ENCODE peak calls at places on chromosome 15, in four cellular contexts. One of them, this sample, is unnamed.
A peak's percentile ranks its signal among the peaks of the same experiment; 100 is the strongest.

GRCh38 chr15:23823508-23823907 is 136.4 kb upstream of the NDN start:
- DNase-seq in psoas muscle: no peak
- DNase-seq in SJSA1: no peak
- DNase-seq in GM12865: no peak
- DNase-seq in this sample: no peak

GRCh38 chr15:48132874-48133273 is 12.1 kb downstream of the SLC24A5 start:
- DNase-seq in psoas muscle: no peak
- DNase-seq in SJSA1: no peak
- DNase-seq in GM12865: no peak
- DNase-seq in this sample: no peak

GRCh38 chr15:87212041-87212440 is 1044.5 kb downstream of the NTRK3 start:
- DNase-seq in psoas muscle: no peak
- DNase-seq in SJSA1: no peak
- DNase-seq in GM12865: no peak
- DNase-seq in this sample: peak; percentile 9

GRCh38 chr15:101210466-101210865 is 41.4 kb downstream of the CHSY1 start:
- DNase-seq in psoas muscle: no peak
- DNase-seq in SJSA1: no peak
- DNase-seq in GM12865: no peak
- DNase-seq in this sample: no peak

GRCh38 chr15:63072023-63072650 is 29.6 kb downstream of the TPM1 start:
- DNase-seq in psoas muscle: no peak
- DNase-seq in SJSA1: no peak
- DNase-seq in GM12865: no peak
- DNase-seq in this sample: peak; percentile 22

GRCh38 chr15:69328739-69329138 is 30.0 kb downstream of the PAQR5 start:
- DNase-seq in psoas muscle: no peak
- DNase-seq in SJSA1: no peak
- DNase-seq in GM12865: no peak
- DNase-seq in this sample: no peak

GRCh38 chr15:60483042-60483441 is 4.1 kb upstream of the ICE2 start:
- DNase-seq in psoas muscle: no peak
- DNase-seq in SJSA1: no peak
- DNase-seq in GM12865: no peak
- DNase-seq in this sample: no peak

GRCh38 chr15:31084176-31084575 is 17.3 kb downstream of the TRPM1 start:
- DNase-seq in psoas muscle: no peak
- DNase-seq in SJSA1: no peak
- DNase-seq in GM12865: no peak
- DNase-seq in this sample: no peak

GRCh38 chr15:92462771-92463170 is 69.1 kb downstream of the ST8SIA2 start:
- DNase-seq in psoas muscle: no peak
- DNase-seq in SJSA1: no peak
- DNase-seq in GM12865: no peak
- DNase-seq in this sample: no peak

GRCh38 chr15:99651023-99651807 is 82.0 kb downstream of the LYSMD4 start:
- DNase-seq in psoas muscle: no peak
- DNase-seq in SJSA1: no peak
- DNase-seq in GM12865: no peak
- DNase-seq in this sample: peak; percentile 37

GRCh38 chr15:31483924-31484368 is 157.3 kb downstream of the KLF13 start:
- DNase-seq in psoas muscle: no peak
- DNase-seq in SJSA1: peak; percentile 31
- DNase-seq in GM12865: no peak
- DNase-seq in this sample: no peak

GRCh38 chr15:68592054-68592453 is 13.3 kb downstream of the CORO2B start:
- DNase-seq in psoas muscle: peak; percentile 4
- DNase-seq in SJSA1: no peak
- DNase-seq in GM12865: no peak
- DNase-seq in this sample: no peak

GRCh38 chr15:69972436-69972835 is 125.3 kb downstream of the TLE3 start:
- DNase-seq in psoas muscle: no peak
- DNase-seq in SJSA1: no peak
- DNase-seq in GM12865: no peak
- DNase-seq in this sample: no peak

GRCh38 chr15:62928242-62928995 is 114.1 kb upstream of the TPM1 start:
- DNase-seq in psoas muscle: no peak
- DNase-seq in SJSA1: no peak
- DNase-seq in GM12865: no peak
- DNase-seq in this sample: peak; percentile 93

GRCh38 chr15:25527118-25527517 is 88.3 kb upstream of the UBE3A start:
- DNase-seq in psoas muscle: no peak
- DNase-seq in SJSA1: no peak
- DNase-seq in GM12865: no peak
- DNase-seq in this sample: no peak

GRCh38 chr15:62647195-62647865 is 395.2 kb upstream of the TPM1 start:
- DNase-seq in psoas muscle: peak; percentile 78
- DNase-seq in SJSA1: peak; percentile 83
- DNase-seq in GM12865: no peak
- DNase-seq in this sample: peak; percentile 75

GRCh38 chr15:38854506-38854905 is 289.9 kb upstream of the RASGRP1 start:
- DNase-seq in psoas muscle: no peak
- DNase-seq in SJSA1: no peak
- DNase-seq in GM12865: no peak
- DNase-seq in this sample: no peak

GRCh38 chr15:52695146-52695545 is 16.0 kb upstream of the ATOSA start:
- DNase-seq in psoas muscle: no peak
- DNase-seq in SJSA1: no peak
- DNase-seq in GM12865: no peak
- DNase-seq in this sample: no peak

GRCh38 chr15:68258684-68259083 is 18.9 kb upstream of the FEM1B start:
- DNase-seq in psoas muscle: peak; percentile 67
- DNase-seq in SJSA1: no peak
- DNase-seq in GM12865: no peak
- DNase-seq in this sample: no peak

GRCh38 chr15:81315452-81316203 is 8.3 kb downstream of the STARD5 start:
- DNase-seq in psoas muscle: no peak
- DNase-seq in SJSA1: no peak
- DNase-seq in GM12865: peak; percentile 35
- DNase-seq in this sample: no peak

GRCh38 chr15:60647246-60647645 is 168.3 kb upstream of the ICE2 start:
- DNase-seq in psoas muscle: no peak
- DNase-seq in SJSA1: no peak
- DNase-seq in GM12865: no peak
- DNase-seq in this sample: no peak

GRCh38 chr15:94924971-94925593 is 693.7 kb downstream of the MCTP2 start:
- DNase-seq in psoas muscle: no peak
- DNase-seq in SJSA1: no peak
- DNase-seq in GM12865: no peak
- DNase-seq in this sample: no peak

GRCh38 chr15:65833501-65834220 is 35.6 kb upstream of the RAB11A start:
- DNase-seq in psoas muscle: peak; percentile 57
- DNase-seq in SJSA1: no peak
- DNase-seq in GM12865: peak; percentile 67
- DNase-seq in this sample: no peak

GRCh38 chr15:95469601-95470000 is 860.9 kb upstream of the NR2F2 start:
- DNase-seq in psoas muscle: no peak
- DNase-seq in SJSA1: no peak
- DNase-seq in GM12865: no peak
- DNase-seq in this sample: peak; percentile 21

GRCh38 chr15:73994419-73994883 is at the start of gene PML:
- DNase-seq in psoas muscle: peak; percentile 97
- DNase-seq in SJSA1: peak; percentile 98
- DNase-seq in GM12865: peak; percentile 96
- DNase-seq in this sample: peak; percentile 96

GRCh38 chr15:73994912-73995622 is 551 bp downstream of the PML start:
- DNase-seq in psoas muscle: peak; percentile 69
- DNase-seq in SJSA1: peak; percentile 28
- DNase-seq in GM12865: no peak
- DNase-seq in this sample: no peak

GRCh38 chr15:73996939-73997338 is 2.4 kb downstream of the PML start:
- DNase-seq in psoas muscle: no peak
- DNase-seq in SJSA1: no peak
- DNase-seq in GM12865: peak; percentile 77
- DNase-seq in this sample: peak; percentile 43

GRCh38 chr15:73997986-73998385 is 3.5 kb downstream of the PML start:
- DNase-seq in psoas muscle: no peak
- DNase-seq in SJSA1: no peak
- DNase-seq in GM12865: no peak
- DNase-seq in this sample: no peak

GRCh38 chr15:73996267-73996666 is 1.8 kb downstream of the PML start:
- DNase-seq in psoas muscle: no peak
- DNase-seq in SJSA1: no peak
- DNase-seq in GM12865: no peak
- DNase-seq in this sample: no peak
- H3K4me3 ChIP-seq in psoas muscle: peak overlapping the region; percentile 92
- H3K4me3 ChIP-seq in SJSA1: peak overlapping the region; percentile 63
- H3K4me3 ChIP-seq in GM12865: peak overlapping the region; percentile 86
- H3K4me3 ChIP-seq in this sample: peak overlapping the region; percentile 96

GRCh38 chr15:67033012-67033411 is 32.4 kb upstream of the SMAD3 start:
- DNase-seq in psoas muscle: no peak
- DNase-seq in SJSA1: no peak
- DNase-seq in GM12865: no peak
- DNase-seq in this sample: no peak
- H3K4me3 ChIP-seq in psoas muscle: peak overlapping the region; percentile 56
- H3K4me3 ChIP-seq in SJSA1: no peak overlapping the region
- H3K4me3 ChIP-seq in GM12865: no peak overlapping the region
- H3K4me3 ChIP-seq in this sample: no peak overlapping the region

GRCh38 chr15:45200001-45200798 is 12.4 kb upstream of the SHF start:
- DNase-seq in psoas muscle: peak; percentile 96
- DNase-seq in SJSA1: peak; percentile 91
- DNase-seq in GM12865: peak; percentile 97
- DNase-seq in this sample: peak; percentile 93

GRCh38 chr15:45200799-45201556 is 13.2 kb upstream of the SHF start:
- DNase-seq in psoas muscle: peak; percentile 91
- DNase-seq in SJSA1: peak; percentile 86
- DNase-seq in GM12865: peak; percentile 92
- DNase-seq in this sample: peak; percentile 85

GRCh38 chr15:45199136-45199810 is 11.5 kb upstream of the SHF start:
- DNase-seq in psoas muscle: no peak
- DNase-seq in SJSA1: no peak
- DNase-seq in GM12865: peak; percentile 71
- DNase-seq in this sample: peak; percentile 41

GRCh38 chr15:45203182-45203581 is 15.4 kb upstream of the SHF start:
- DNase-seq in psoas muscle: no peak
- DNase-seq in SJSA1: no peak
- DNase-seq in GM12865: no peak
- DNase-seq in this sample: no peak

DNA sequence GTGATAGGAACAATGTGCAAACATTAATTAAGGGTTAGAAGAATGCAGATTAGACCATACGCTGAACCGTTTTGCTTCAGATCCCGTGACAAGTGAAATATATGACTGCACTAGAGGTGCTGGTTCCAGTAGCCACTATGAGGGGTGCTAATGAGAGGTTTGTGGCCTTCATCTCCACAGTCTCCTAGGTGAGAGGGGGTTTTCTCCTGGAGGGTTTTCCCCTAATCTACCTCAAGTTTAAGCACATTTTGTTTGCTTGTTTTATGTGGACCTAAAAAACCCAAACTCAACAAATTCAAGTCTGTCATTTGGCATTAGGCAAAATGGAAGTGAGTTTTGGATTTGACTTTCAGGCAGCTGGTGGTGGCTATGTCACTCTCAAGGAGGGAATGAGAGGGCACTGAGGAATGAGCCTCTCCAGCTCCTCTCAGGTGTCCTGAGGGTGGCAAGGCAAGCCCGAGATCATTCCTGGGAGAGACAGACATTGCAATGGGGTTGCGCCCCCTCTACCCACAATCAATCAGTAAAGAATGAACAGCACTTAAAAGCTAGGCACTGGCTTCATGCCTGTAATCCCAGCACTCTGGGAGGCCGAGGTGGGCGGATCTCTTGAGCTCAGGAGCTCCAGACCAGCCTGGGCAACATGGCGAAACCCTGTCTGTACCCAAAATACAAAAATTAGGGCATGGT is 13.9 kb upstream of the SHF start:
- DNase-seq in psoas muscle: no peak
- DNase-seq in SJSA1: no peak
- DNase-seq in GM12865: peak; percentile 62
- DNase-seq in this sample: no peak
- H3K4me3 ChIP-seq in psoas muscle: peak overlapping the region; percentile 91
- H3K4me3 ChIP-seq in SJSA1: peak overlapping the region; percentile 61
- H3K4me3 ChIP-seq in GM12865: peak overlapping the region; percentile 62
- H3K4me3 ChIP-seq in this sample: no peak overlapping the region

GRCh38 chr15:78077860-78078187 is 313 bp upstream of the TBC1D2B start:
- DNase-seq in psoas muscle: no peak
- DNase-seq in SJSA1: no peak
- DNase-seq in GM12865: no peak
- DNase-seq in this sample: no peak
- H3K4me3 ChIP-seq in psoas muscle: peak overlapping the region; percentile 93
- H3K4me3 ChIP-seq in SJSA1: peak overlapping the region; percentile 97
- H3K4me3 ChIP-seq in GM12865: peak overlapping the region; percentile 53
- H3K4me3 ChIP-seq in this sample: peak overlapping the region; percentile 48

DNA sequence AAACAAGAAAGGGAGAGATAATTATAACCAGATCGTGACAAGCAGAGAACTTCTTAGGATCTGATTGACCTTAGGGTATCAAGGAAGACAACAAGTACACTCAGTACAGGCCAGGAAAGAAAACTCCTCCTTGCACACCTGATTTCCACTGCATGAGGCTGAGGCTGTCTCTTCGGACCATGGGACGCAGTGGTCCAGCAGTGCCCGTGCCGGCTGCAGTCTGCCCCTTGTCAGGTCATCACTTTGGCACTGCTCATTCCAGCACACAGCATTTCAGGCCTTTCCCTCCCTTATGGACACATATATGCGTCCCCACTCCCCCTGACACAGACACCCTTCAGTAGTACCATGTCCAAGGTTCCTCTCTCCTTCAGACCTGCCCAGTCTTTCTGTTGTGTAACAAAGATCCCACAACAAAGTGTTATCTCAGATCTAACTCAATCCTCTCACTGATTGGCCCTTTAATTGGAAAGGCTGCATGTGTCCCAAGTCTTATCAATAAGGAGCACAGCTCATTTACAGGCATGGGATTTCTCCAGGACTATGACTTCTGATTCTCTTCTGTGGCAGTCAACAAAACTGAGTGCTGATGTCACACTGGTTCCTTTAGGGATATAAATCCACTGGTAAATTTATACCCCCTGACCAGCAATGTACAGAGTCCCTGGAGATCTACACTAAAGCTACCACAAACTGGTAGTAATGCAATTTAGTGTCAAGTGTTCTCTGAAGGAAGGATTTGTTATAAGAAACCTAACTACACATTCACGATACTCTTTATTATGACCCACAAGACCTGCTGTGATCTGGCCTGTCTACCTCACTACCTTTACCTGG is 27.9 kb downstream of the CLK3 start:
- DNase-seq in psoas muscle: no peak
- DNase-seq in SJSA1: no peak
- DNase-seq in GM12865: no peak
- DNase-seq in this sample: no peak
- H3K4me3 ChIP-seq in psoas muscle: no peak overlapping the region
- H3K4me3 ChIP-seq in SJSA1: no peak overlapping the region
- H3K4me3 ChIP-seq in GM12865: no peak overlapping the region
- H3K4me3 ChIP-seq in this sample: no peak overlapping the region

DNA sequence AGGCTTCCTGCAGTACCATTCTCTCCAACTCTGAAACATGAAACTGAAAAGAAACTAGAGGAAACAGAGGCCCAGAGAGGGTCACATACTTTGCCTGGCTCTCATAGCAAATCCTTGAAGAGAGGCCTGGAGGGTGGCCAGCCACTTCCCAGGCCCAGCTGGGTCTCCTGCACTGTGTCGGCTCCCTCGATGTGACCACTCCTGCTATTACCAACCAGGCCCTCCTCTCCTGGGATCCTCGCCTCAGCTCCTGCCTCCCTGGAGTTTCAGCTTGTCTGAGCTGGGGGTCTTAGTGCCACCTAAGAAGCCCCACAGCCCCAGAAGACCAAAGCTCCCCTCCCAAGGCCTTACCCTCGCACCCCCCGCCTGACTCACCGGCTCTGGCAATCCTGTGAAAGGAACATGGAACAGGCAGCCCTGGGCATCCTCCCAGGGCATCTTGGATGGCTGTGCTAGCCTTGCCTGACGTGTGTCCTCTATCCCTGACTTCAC is 4.6 kb downstream of the LOXL1 start:
- DNase-seq in psoas muscle: peak; percentile 69
- DNase-seq in SJSA1: no peak
- DNase-seq in GM12865: no peak
- DNase-seq in this sample: peak; percentile 92
- H3K4me3 ChIP-seq in psoas muscle: no peak overlapping the region
- H3K4me3 ChIP-seq in SJSA1: no peak overlapping the region
- H3K4me3 ChIP-seq in GM12865: no peak overlapping the region
- H3K4me3 ChIP-seq in this sample: no peak overlapping the region

This sample was measured in astrocyte of the spinal cord.